ENCODE peak calls at places on chromosomes 4 and X, in six cellular contexts. G is HCT116, O is GM23248, D is PC-3, J is endothelial cell of umbilical vein, W is MM.1S. C is an unnamed sample.

GRCh38 chr4:174467107-174467506 is 55.2 kb downstream of the HPGD start:
- DNase-seq in G (no peak), W (no peak), O (no peak), D (no peak), J (no peak), C (peak; percentile 28)

GRCh38 chr4:179831274-179831673 is 2389.0 kb upstream of the AGA start:
- DNase-seq in W (no peak), O (no peak), G (no peak), D (no peak), J (no peak), C (no peak)

GRCh38 chr4:142181021-142181420 is 544.6 kb downstream of the IL15 start:
- DNase-seq in J (no peak), G (no peak), O (no peak), W (no peak), D (no peak), C (no peak)

GRCh38 chr4:78885598-78885997 is 53.6 kb downstream of the PAQR3 start:
- DNase-seq in G (no peak), W (no peak), D (no peak), J (no peak), O (peak; percentile 45), C (no peak)

GRCh38 chr4:180449395-180449956 is 1793.7 kb upstream of the TENM3 start:
- DNase-seq in J (no peak), D (peak; percentile 57), G (peak; percentile 66), O (no peak), W (peak; percentile 39), C (peak; percentile 54)

GRCh38 chr4:176902710-176903323 is 110.1 kb upstream of the VEGFC start:
- DNase-seq in J (peak; percentile 57), W (peak; percentile 91), D (peak; percentile 80), O (peak; percentile 92), G (no peak), C (peak; percentile 90)

GRCh38 chr4:78033859-78034258 is 23.3 kb upstream of the FRAS1 start:
- DNase-seq in O (no peak), D (no peak), W (no peak), J (no peak), G (no peak), C (no peak)

GRCh38 chrX:125202486-125203378 is 116.9 kb upstream of the TEX13C start:
- DNase-seq in G (no peak), D (no peak), J (no peak), O (no peak), W (no peak), C (no peak)

GRCh38 chrX:48580662-48581061 is 6.4 kb downstream of the RBM3 start:
- DNase-seq in O (no peak), J (no peak), W (no peak), G (no peak), D (peak; percentile 35), C (peak; percentile 59)

GRCh38 chr4:9762823-9763475 is 18.5 kb upstream of the DRD5 start:
- DNase-seq in G (peak; percentile 70), J (peak; percentile 56), O (peak; percentile 83), W (peak; percentile 83), D (peak; percentile 72), C (peak; percentile 68)

GRCh38 chrX:134603806-134604700 is 54.2 kb downstream of the PLAC1 start:
- DNase-seq in G (peak; percentile 71), J (peak; percentile 12), W (no peak), O (peak; percentile 85), D (peak; percentile 85), C (peak; percentile 74)

GRCh38 chr4:6272863-6273660 is 3.4 kb downstream of the WFS1 start:
- DNase-seq in O (peak; percentile 82), G (no peak), D (peak; percentile 80), J (peak; percentile 75), W (no peak), C (peak; percentile 63)

GRCh38 chr4:7394681-7395451 is 39.9 kb downstream of the PSAPL1 start:
- DNase-seq in O (no peak), J (no peak), W (no peak), D (no peak), G (no peak), C (no peak)

GRCh38 chrX:42797646-42798045 is 19.7 kb upstream of the PPP1R2C start:
- DNase-seq in O (peak; percentile 23), D (no peak), W (no peak), J (no peak), G (no peak), C (no peak)

GRCh38 chrX:11257711-11258110 is 35.5 kb upstream of the AMELX start:
- DNase-seq in O (no peak), G (no peak), J (no peak), D (no peak), W (no peak), C (no peak)

GRCh38 chr4:45004326-45004725 is 278.0 kb upstream of the GNPDA2 start:
- DNase-seq in D (peak; percentile 15), O (no peak), W (no peak), G (no peak), J (no peak), C (no peak)

GRCh38 chrX:153593811-153594500 is 5.0 kb downstream of the CCNQ start:
- DNase-seq in W (no peak), O (no peak), J (no peak), G (no peak), D (no peak), C (no peak)

GRCh38 chrX:10280061-10280460 is 123.3 kb downstream of the CLCN4 start:
- DNase-seq in D (no peak), G (no peak), J (no peak), O (no peak), W (no peak), C (no peak)

GRCh38 chrX:12886545-12886944 is 19.7 kb downstream of the TLR7 start:
- DNase-seq in W (no peak), D (no peak), O (no peak), G (no peak), J (no peak), C (no peak)

GRCh38 chr4:157128395-157128794 is 52.4 kb downstream of the GLRB start:
- DNase-seq in J (peak; percentile 74), G (peak; percentile 15), O (peak; percentile 60), D (peak; percentile 50), W (peak; percentile 11), C (peak; percentile 36)

GRCh38 chr4:185730387-185730786 is 81.6 kb downstream of the SORBS2 start:
- DNase-seq in O (no peak), W (peak; percentile 98), D (no peak), J (no peak), G (no peak), C (peak; percentile 27)

GRCh38 chr4:2300431-2300861 is 38.5 kb upstream of the MXD4 start:
- DNase-seq in O (no peak), G (no peak), D (no peak), W (no peak), J (no peak), C (no peak)

GRCh38 chr4:86493460-86493859 is 100.7 kb upstream of the PTPN13 start:
- DNase-seq in O (peak; percentile 62), D (no peak), J (no peak), G (no peak), W (no peak), C (no peak)

GRCh38 chrX:132094169-132094568 is 33.7 kb downstream of the FRMD7 start:
- DNase-seq in J (no peak), O (peak; percentile 37), G (no peak), W (no peak), D (no peak), C (no peak)

GRCh38 chr4:13527192-13527982 is 16.9 kb downstream of the NKX3-2 start:
- DNase-seq in W (no peak), G (no peak), J (no peak), D (no peak), O (no peak), C (no peak)

GRCh38 chrX:9770319-9770718 is 4.7 kb upstream of the GPR143 start:
- DNase-seq in W (no peak), O (no peak), G (no peak), J (peak; percentile 72), D (peak; percentile 58), C (peak; percentile 15)

GRCh38 chr4:151193414-151193813 is 83.5 kb upstream of the PRSS48 start:
- DNase-seq in W (no peak), O (no peak), D (no peak), J (no peak), G (no peak), C (no peak)

GRCh38 chr4:151199496-151200190 is 77.3 kb upstream of the PRSS48 start:
- DNase-seq in G (no peak), O (peak; percentile 60), W (no peak), D (no peak), J (no peak), C (no peak)

GRCh38 chr4:151198748-151199147 is 78.2 kb upstream of the PRSS48 start:
- DNase-seq in J (no peak), O (peak; percentile 56), G (no peak), D (no peak), W (no peak), C (no peak)

GRCh38 chr4:151195801-151196200 is 81.2 kb upstream of the PRSS48 start:
- DNase-seq in D (peak; percentile 80), W (no peak), O (peak; percentile 86), J (peak; percentile 89), G (no peak), C (peak; percentile 86)

GRCh38 chr4:151197258-151197657 is 79.7 kb upstream of the PRSS48 start:
- DNase-seq in W (no peak), J (no peak), O (peak; percentile 95), G (no peak), D (peak; percentile 9), C (no peak)
- H3K9ac ChIP-seq in W (no peak overlapping the region), J (no peak overlapping the region), O (peak overlapping the region; percentile 84), G (no peak overlapping the region), D (no peak overlapping the region), C (no peak overlapping the region)

DNA sequence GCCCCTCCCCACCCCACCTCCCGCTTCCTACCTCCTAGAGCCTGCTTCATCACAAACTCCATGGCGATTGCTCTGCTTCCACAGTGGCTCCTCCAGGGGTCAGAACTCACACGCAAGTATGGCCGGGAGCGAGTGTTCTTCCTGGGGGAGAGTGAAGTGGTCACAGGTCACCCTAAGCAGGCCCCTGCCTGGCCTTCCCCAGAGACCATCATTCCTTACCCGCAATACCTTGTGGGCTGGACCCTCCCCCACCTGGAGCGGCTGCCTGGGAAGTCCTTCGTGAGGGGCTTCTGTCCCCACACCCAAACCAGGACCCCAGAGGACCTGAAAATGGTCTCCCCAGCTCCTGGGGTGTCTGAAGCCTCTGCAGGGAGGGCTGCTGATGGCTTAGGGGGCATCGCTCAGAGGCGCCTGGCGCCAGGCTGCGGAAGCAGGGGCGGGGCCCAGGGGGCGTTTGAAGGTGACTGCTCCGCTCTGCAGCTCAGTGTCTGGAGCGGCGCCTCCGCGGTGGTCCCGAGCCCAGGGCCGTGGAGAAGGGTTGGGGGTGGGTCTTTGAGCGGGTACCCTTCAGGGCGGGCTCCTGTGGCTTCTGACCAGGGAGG is 1.4 kb downstream of the CPLX1 start:
- DNase-seq in O (no peak), D (no peak), G (no peak), J (no peak), W (no peak), C (no peak)
- TF ChIP-seq EZH2 in O (no peak), D (no peak), G (no peak), J (peak; percentile 10), W (no peak), C (no peak)

DNA sequence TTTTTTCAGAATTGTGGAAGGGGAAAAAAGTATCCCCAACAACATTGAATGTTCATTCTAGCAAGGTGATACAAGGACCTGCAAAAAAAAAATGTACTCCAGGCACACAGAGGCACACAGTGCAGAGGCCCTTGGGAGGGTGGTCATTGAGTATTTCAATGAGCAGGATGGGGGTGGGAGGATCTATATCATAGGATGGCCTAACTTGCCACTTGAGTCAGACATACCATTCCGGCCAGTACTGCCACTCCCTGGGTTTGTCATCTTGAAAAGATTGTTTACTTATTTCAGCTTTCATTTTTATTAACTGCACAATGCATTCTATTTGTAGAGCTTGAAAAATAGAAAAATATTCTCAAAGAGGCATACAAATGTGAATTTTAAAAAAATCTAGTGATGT is 18.7 kb downstream of the ZNF595 start:
- DNase-seq in J (no peak), O (no peak), D (peak; percentile 3), W (no peak), G (no peak), C (peak; percentile 4)
- H3K9me3 ChIP-seq in J (peaks cover 2% of the 10 kb centered on the region), O (peaks cover 4% of the 10 kb centered on the region), D (peaks cover 44% of the 10 kb centered on the region), W (no peaks in the 10 kb centered on the region), G (peaks cover 30% of the 10 kb centered on the region), C (peaks cover 54% of the 10 kb centered on the region)

GRCh38 chrX:2781698-2782097 is 29.9 kb downstream of the XG start:
- DNase-seq in O (no peak), W (peak; percentile 17), D (no peak), G (no peak), J (no peak), C (no peak)
- H3K9ac ChIP-seq in O (no peak overlapping the region), W (no peak overlapping the region), D (no peak overlapping the region), G (no peak overlapping the region), J (no peak overlapping the region), C (no peak overlapping the region)